ENCODE peak calls at places on chromosomes 1 and 21, in five cellular contexts. U is cardiac septum; K is stimulated activated CD8-positive, alpha-beta memory T cell treated with anti-CD3 and anti-CD28 coated beads, Interleukin-7, amount 100 ng/mL, for 4 hours; X is stimulated activated CD4-positive, alpha-beta T cell treated with anti-CD3 and anti-CD28 coated beads, Interleukin-1b, Interleukin-23, amount 100 ng/mL, for 48 hours; L is GM12891. C is an unnamed sample.

GRCh38 chr1:48608882-48609281 is 136.9 kb upstream of the SPATA6 start:
- DNase-seq in K (no peak), X (no peak), U (no peak), L (no peak), C (no peak)

GRCh38 chr1:77405186-77405585 is 123.4 kb downstream of the AK5 start:
- DNase-seq in X (no peak), K (no peak), U (no peak), L (no peak), C (no peak)

GRCh38 chr1:196002906-196003305 is 605.3 kb downstream of the KCNT2 start:
- DNase-seq in U (no peak), L (no peak), K (no peak), X (no peak), C (no peak)

GRCh38 chr1:205514211-205515142 is 10.0 kb downstream of the CDK18 start:
- DNase-seq in K (no peak), U (no peak), X (no peak), L (no peak), C (no peak)

GRCh38 chr21:32772281-32773047 is 909 bp upstream of the PAXBP1 start:
- DNase-seq in K (peak; percentile 53), X (peak; percentile 77), L (peak; percentile 14), U (no peak), C (no peak)

GRCh38 chr1:170332801-170333200 is 187.0 kb downstream of the NTMT2 start:
- DNase-seq in L (no peak), X (no peak), U (no peak), K (no peak), C (no peak)

GRCh38 chr1:232463226-232463625 is 166.7 kb downstream of the SIPA1L2 start:
- DNase-seq in U (no peak), K (no peak), L (no peak), X (no peak), C (no peak)

GRCh38 chr1:7224644-7225043 is 439.4 kb downstream of the CAMTA1 start:
- DNase-seq in X (no peak), K (no peak), U (no peak), L (no peak), C (no peak)

GRCh38 chr1:154784924-154785531 is 85.1 kb downstream of the KCNN3 start:
- DNase-seq in L (peak; percentile 73), K (peak; percentile 16), X (peak; percentile 70), U (no peak), C (no peak)

GRCh38 chr1:106962591-106962990 is 93.9 kb upstream of the PRMT6 start:
- DNase-seq in L (no peak), K (no peak), U (no peak), X (no peak), C (no peak)

GRCh38 chr1:41539999-41540398 is 55.5 kb upstream of the EDN2 start:
- DNase-seq in K (no peak), L (no peak), U (peak; percentile 51), X (no peak), C (no peak)